ENCODE peak calls at places on chromosomes 7 and 10, in eight cellular contexts. M is CD4-positive, alpha-beta T cell; W is Peyer's patch; O is testis; J is OCI-LY7; I is progenitor cell of endocrine pancreas; F is psoas muscle; V is PC-3. Q is an unnamed sample.

GRCh38 chr10:51014680-51015425 is 59.4 kb upstream of the PRKG1 start:
- DNase-seq in M (no peak), W (no peak), O (no peak), J (no peak), I (no peak), F (no peak), V (no peak), Q (no peak)

GRCh38 chr7:106393564-106393963 is 108.8 kb upstream of the NAMPT start:
- DNase-seq in M (no peak), W (no peak), O (no peak), J (no peak), I (no peak), F (no peak), V (no peak), Q (no peak)

GRCh38 chr7:85150624-85151023 is 36.2 kb downstream of the SEMA3D start:
- DNase-seq in M (no peak), W (no peak), O (no peak), J (no peak), I (no peak), F (no peak), V (peak; percentile 31), Q (no peak)

GRCh38 chr7:148379693-148380092 is 210.9 kb upstream of the C7orf33 start:
- DNase-seq in M (no peak), W (no peak), O (no peak), J (no peak), I (no peak), F (no peak), V (no peak), Q (no peak)

GRCh38 chr10:62278461-62278910 is 9.8 kb upstream of the RTKN2 start:
- DNase-seq in M (no peak), W (no peak), O (no peak), J (no peak), I (no peak), F (no peak), V (peak; percentile 28), Q (no peak)

GRCh38 chr7:77427996-77428603 is 12.0 kb upstream of the GSAP start:
- DNase-seq in M (no peak), W (no peak), O (no peak), J (no peak), I (no peak), F (no peak), V (peak; percentile 77), Q (no peak)

GRCh38 chr7:55077581-55078410 is 59.0 kb downstream of the EGFR start:
- DNase-seq in M (no peak), W (peak; percentile 86), O (no peak), J (no peak), I (no peak), F (no peak), V (no peak), Q (no peak)

GRCh38 chr7:148397056-148397455 is 193.5 kb upstream of the C7orf33 start:
- DNase-seq in M (no peak), W (no peak), O (no peak), J (no peak), I (no peak), F (no peak), V (no peak), Q (no peak)

GRCh38 chr10:44963772-44964633 is 4.4 kb downstream of the RASSF4 start:
- DNase-seq in M (no peak), W (peak; percentile 78), O (peak; percentile 90), J (peak; percentile 63), I (no peak), F (peak; percentile 95), V (no peak), Q (no peak)

GRCh38 chr7:88789480-88790064 is 6.0 kb downstream of the TEX47 start:
- DNase-seq in M (no peak), W (no peak), O (no peak), J (peak; percentile 37), I (no peak), F (no peak), V (peak; percentile 60), Q (no peak)

GRCh38 chr10:133324857-133325260 is 11.8 kb downstream of the CALY start:
- DNase-seq in M (no peak), W (no peak), O (no peak), J (no peak), I (no peak), F (no peak), V (no peak), Q (no peak)

GRCh38 chr7:1945558-1945957 is 275.5 kb downstream of the ELFN1 start:
- DNase-seq in M (no peak), W (no peak), O (no peak), J (no peak), I (no peak), F (peak; percentile 36), V (no peak), Q (no peak)

GRCh38 chr7:23863209-23863798 is 153.3 kb downstream of the STK31 start:
- DNase-seq in M (no peak), W (peak; percentile 51), O (no peak), J (peak; percentile 17), I (no peak), F (no peak), V (peak; percentile 63), Q (no peak)

GRCh38 chr7:18846765-18847215 is 270.6 kb downstream of the TWIST1 start:
- DNase-seq in M (no peak), W (no peak), O (no peak), J (no peak), I (no peak), F (no peak), V (no peak), Q (no peak)

GRCh38 chr7:48112431-48113165 is 23.5 kb downstream of the UPP1 start:
- DNase-seq in M (no peak), W (no peak), O (no peak), J (no peak), I (no peak), F (no peak), V (peak; percentile 31), Q (no peak)

DNA sequence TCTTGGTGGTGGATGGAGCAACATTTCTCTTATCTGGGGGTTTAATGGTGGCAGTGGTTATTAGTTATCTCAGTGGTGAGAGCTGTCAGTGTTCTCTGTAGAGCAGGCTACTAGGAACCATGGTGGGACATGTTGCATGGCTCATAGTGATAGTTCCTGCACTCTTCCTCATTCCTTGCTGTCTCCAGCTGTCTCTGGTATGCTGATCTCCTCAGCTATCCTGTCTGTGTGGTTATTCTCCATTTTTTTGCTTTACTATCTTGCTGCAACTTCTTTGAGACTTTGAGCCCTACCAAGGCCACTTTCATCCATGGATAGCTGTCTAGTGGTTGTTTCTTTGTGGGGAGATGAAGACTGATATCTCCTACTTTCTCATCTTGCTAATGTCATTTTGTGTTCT is 44.0 kb downstream of the CCDC7 start:
- DNase-seq in M (no peak), W (no peak), O (no peak), J (no peak), I (no peak), F (no peak), V (no peak), Q (no peak)
- TF ChIP-seq CTCF in M (no peak), W (no peak), O (no peak), J (no peak), I (no peak), F (no peak), V (no peak), Q (no peak)

GRCh38 chr7:50866343-50867047 is 83.8 kb upstream of the GRB10 start:
- DNase-seq in M (no peak), W (no peak), O (no peak), J (no peak), I (no peak), F (no peak), V (no peak), Q (no peak)

GRCh38 chr7:50863053-50863452 is 80.4 kb upstream of the GRB10 start:
- DNase-seq in M (no peak), W (no peak), O (no peak), J (no peak), I (no peak), F (no peak), V (no peak), Q (no peak)

GRCh38 chr7:50865450-50865849 is 82.8 kb upstream of the GRB10 start:
- DNase-seq in M (no peak), W (no peak), O (no peak), J (no peak), I (no peak), F (no peak), V (no peak), Q (no peak)

GRCh38 chr7:50867048-50867383 is 84.3 kb upstream of the GRB10 start:
- DNase-seq in M (no peak), W (no peak), O (no peak), J (no peak), I (no peak), F (no peak), V (no peak), Q (no peak)

GRCh38 chr7:50864694-50865093 is 82.0 kb upstream of the GRB10 start:
- DNase-seq in M (no peak), W (no peak), O (no peak), J (no peak), I (no peak), F (no peak), V (no peak), Q (no peak)
- TF ChIP-seq CTCF in M (no peak), W (no peak), O (no peak), J (no peak), I (no peak), F (no peak), V (no peak), Q (no peak)

GRCh38 chr7:99955247-99955646 is 20.6 kb downstream of the AZGP1 start:
- DNase-seq in M (no peak), W (no peak), O (no peak), J (no peak), I (no peak), F (no peak), V (peak; percentile 74), Q (no peak)

GRCh38 chr7:99947608-99948007 is 18.2 kb upstream of the GJC3 start:
- DNase-seq in M (no peak), W (no peak), O (no peak), J (no peak), I (no peak), F (no peak), V (no peak), Q (no peak)

GRCh38 chr7:99953649-99954048 is 22.2 kb downstream of the AZGP1 start:
- DNase-seq in M (no peak), W (no peak), O (no peak), J (no peak), I (no peak), F (peak; percentile 77), V (peak; percentile 36), Q (no peak)

GRCh38 chr7:99944508-99945070 is 15.2 kb upstream of the GJC3 start:
- DNase-seq in M (no peak), W (no peak), O (no peak), J (no peak), I (no peak), F (no peak), V (no peak), Q (no peak)

GRCh38 chr7:99949645-99950228 is 20.3 kb upstream of the GJC3 start:
- DNase-seq in M (no peak), W (no peak), O (no peak), J (peak; percentile 23), I (no peak), F (no peak), V (peak; percentile 14), Q (no peak)
- TF ChIP-seq CTCF in M (peak; percentile 49), W (peak; percentile 26), O (no peak), J (peak; percentile 72), I (no peak), F (peak; percentile 31), V (peak; percentile 41), Q (no peak)

DNA sequence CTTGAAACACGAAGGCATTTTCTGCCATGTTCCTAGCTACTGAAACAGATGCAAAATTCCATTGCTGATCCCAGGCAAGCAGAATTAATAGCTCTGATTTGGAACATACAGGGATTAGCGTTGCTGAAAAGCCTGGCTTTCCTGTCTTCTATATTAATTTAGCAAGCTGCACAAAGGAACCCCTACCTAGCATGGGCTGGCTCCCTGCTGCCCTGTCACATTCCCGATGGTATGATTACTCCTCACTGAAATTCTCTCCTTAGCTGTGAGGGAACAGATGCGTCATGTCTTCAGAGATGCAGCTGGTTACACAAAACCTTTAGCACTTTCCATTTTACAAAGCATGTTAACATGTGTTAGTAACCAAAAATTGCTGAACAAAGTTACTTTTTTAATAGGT is 878.9 kb downstream of the TYW1 start:
- DNase-seq in M (no peak), W (no peak), O (no peak), J (no peak), I (no peak), F (no peak), V (no peak), Q (no peak)
- TF ChIP-seq CTCF in M (no peak), W (no peak), O (no peak), J (no peak), I (no peak), F (no peak), V (no peak), Q (no peak)